ENCODE peak calls at places on chromosomes 6 and 20, in seven cellular contexts. N is A673, B is lower leg skin, C is Caco-2, M is PC-3, P is foreskin fibroblast, Z is cardiac fibroblast. L is an unnamed sample.

GRCh38 chr6:161308075-161308655 is 34.3 kb upstream of the AGPAT4 start:
- DNase-seq in N (no peak), B (no peak), C (no peak), M (no peak), P (no peak), Z (no peak), L (no peak)

GRCh38 chr20:20849126-20849525 is 136.7 kb upstream of the RALGAPA2 start:
- DNase-seq in N (no peak), B (peak), C (no peak), M (no peak), P (no peak), Z (no peak), L (no peak)

GRCh38 chr20:6122873-6123649 is at the start of gene FERMT1:
- DNase-seq in N (peak), B (no peak), C (peak), M (peak), P (peak), Z (peak), L (no peak)

GRCh38 chr6:28208180-28208659 is 16.9 kb upstream of the ZSCAN9 start:
- DNase-seq in N (peak), B (no peak), C (no peak), M (no peak), P (peak), Z (no peak), L (no peak)

GRCh38 chr6:14664616-14665315 is 547.2 kb downstream of the CD83 start:
- DNase-seq in N (no peak), B (no peak), C (peak), M (peak), P (peak), Z (no peak), L (no peak)

GRCh38 chr6:166333172-166333995 is 9.0 kb downstream of the SFT2D1 start:
- DNase-seq in N (no peak), B (no peak), C (no peak), M (no peak), P (no peak), Z (no peak), L (no peak)

GRCh38 chr6:11732036-11732545 is 46.5 kb downstream of the ADTRP start:
- DNase-seq in N (no peak), B (peak), C (no peak), M (no peak), P (peak), Z (peak), L (no peak)

GRCh38 chr6:161273356-161273751 is 507 bp downstream of the AGPAT4 start:
- DNase-seq in N (peak), B (no peak), C (peak), M (peak), P (peak), Z (peak), L (no peak)

GRCh38 chr6:26607434-26608230 is 10.9 kb downstream of the ABT1 start:
- DNase-seq in N (peak), B (no peak), C (peak), M (peak), P (peak), Z (peak), L (peak)

GRCh38 chr6:98832282-98833100 is 1.9 kb upstream of the POU3F2 start:
- DNase-seq in N (peak), B (no peak), C (no peak), M (peak), P (peak), Z (peak), L (no peak)

GRCh38 chr20:43537921-43538854 is 20.6 kb upstream of the SGK2 start:
- DNase-seq in N (peak), B (peak), C (peak), M (peak), P (peak), Z (peak), L (peak)

GRCh38 chr20:47283411-47283810 is 73.1 kb downstream of the ZMYND8 start:
- DNase-seq in N (no peak), B (no peak), C (peak), M (no peak), P (no peak), Z (no peak), L (peak)

GRCh38 chr20:37202267-37202943 is 23.1 kb upstream of the MROH8 start:
- DNase-seq in N (peak), B (peak), C (peak), M (peak), P (peak), Z (peak), L (peak)

GRCh38 chr20:41005361-41005729 is 23.3 kb upstream of the TOP1 start:
- DNase-seq in N (peak), B (peak), C (no peak), M (peak), P (peak), Z (peak), L (peak)
- H3K4me3 ChIP-seq in N (no peak), B (no peak), C (no peak), M (peak), P (no peak), Z (peak), L (peak)

DNA sequence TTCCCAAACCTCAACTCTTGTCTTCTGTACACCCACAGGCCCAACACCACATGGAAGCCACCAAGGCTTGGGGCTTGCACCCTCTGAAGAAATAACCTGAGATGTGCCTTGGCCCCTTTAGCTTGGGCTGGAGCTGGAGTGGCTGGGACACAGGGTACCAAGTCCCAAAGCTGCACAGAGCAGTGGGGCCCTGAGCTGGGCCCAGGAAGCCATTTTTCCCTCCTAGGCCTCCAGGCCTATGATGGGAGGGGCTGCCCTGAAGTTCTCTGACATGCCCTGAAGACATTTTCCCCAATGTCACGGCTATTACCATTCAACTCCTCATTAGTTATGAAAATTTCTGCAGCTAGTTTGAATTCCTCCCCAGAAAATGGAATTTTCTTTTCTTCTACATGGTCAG is 163.2 kb upstream of the ARID1B start:
- DNase-seq in N (no peak), B (no peak), C (no peak), M (no peak), P (no peak), Z (no peak), L (no peak)
- TF ChIP-seq CTCF in N (no peak), B (no peak), C (no peak), M (no peak), P (no peak), Z (no peak), L (no peak)

DNA sequence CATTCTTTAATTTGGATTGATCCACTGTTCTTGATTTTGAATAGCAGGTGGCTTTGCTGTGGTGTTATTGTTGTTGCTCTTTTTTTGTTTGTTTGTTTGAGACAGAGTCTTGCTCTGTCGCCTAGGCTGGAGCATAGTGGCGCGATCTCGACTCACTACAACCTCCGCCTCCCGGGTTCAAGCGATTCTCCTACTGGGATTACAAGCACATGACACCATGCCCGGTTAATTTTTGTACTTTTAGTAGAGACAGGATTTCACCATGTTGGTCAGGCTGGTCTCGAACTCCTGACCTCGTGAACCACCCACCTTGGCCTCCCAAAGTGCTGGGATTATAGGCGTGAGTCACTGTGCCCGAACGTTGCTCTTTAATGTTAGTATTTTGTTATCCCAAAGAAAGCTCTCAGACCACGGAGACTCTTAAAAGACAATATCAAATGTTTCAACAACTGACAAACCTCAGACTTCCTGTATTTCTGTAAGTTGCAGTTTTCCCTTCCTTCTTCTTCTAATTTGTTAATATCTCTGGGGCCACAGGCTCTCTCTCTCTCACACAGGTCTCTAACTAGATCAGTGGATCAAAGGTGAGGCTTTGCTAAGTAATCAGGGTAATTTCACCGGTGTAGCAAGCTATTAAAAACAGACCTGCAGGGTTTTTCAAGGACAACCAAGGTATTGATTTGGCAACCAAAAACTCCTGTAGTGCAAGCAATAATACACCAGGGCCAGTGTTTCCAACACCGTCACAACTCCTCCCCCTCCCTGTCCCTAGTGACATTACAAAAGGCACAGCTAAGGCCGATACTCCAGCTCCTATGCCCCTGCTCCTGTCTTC is 48.8 kb upstream of the ZNF217 start:
- DNase-seq in N (no peak), B (peak), C (peak), M (peak), P (peak), Z (peak), L (no peak)
- H3K4me3 ChIP-seq in N (no peak), B (no peak), C (no peak), M (peak), P (no peak), Z (no peak), L (no peak)

GRCh38 chr6:29753309-29753644 is 30.0 kb downstream of the HLA-F start:
- DNase-seq in N (no peak), B (peak), C (no peak), M (no peak), P (no peak), Z (no peak), L (no peak)
- TF ChIP-seq CTCF in N (no peak), B (no peak), C (no peak), M (no peak), P (no peak), Z (no peak), L (no peak)

DNA sequence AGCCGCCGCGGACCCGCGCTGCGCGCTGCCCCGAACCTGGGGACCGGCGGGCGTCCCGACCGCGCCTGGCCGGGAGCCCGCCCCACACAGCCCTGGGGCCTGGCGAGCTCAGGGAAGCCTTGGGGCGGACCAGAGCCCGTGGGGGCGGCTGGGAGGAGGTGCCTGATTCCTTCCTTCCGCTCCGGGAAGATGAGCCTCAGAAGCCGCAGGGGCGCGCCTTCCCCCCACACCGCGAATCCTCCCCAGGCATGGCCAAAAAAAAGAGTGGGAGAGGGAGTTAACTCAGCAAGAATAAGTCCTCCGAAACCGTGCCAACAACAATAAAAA is at the start of gene CBLN4:
- DNase-seq in N (no peak), B (no peak), C (no peak), M (no peak), P (no peak), Z (no peak), L (no peak)
- H3K4me3 ChIP-seq in N (no peak), B (no peak), C (no peak), M (no peak), P (no peak), Z (no peak), L (no peak)

GRCh38 chr6:157221049-157221816 is 102.1 kb downstream of the TMEM242 start:
- DNase-seq in N (peak), B (peak), C (peak), M (peak), P (peak), Z (peak), L (no peak)
- TF ChIP-seq CTCF in N (peak), B (no peak), C (no peak), M (no peak), P (no peak), Z (peak), L (no peak)

L was measured in astrocyte of the cerebellum.